ENCODE peak calls at places on chromosomes 6 and 20, in five cellular contexts. K, C, P, R and Y are unnamed samples.

GRCh38 chr6:88376759-88377387 is 210.7 kb upstream of the CNR1 start:
- DNase-seq in C (no peak), P (no peak), R (no peak), K (no peak), Y (no peak)

GRCh38 chr6:26598267-26598666 is 1.5 kb downstream of the ABT1 start:
- DNase-seq in R (no peak), C (peak), P (no peak), K (no peak), Y (no peak)

GRCh38 chr6:100465701-100466409 is 1.1 kb upstream of the SIM1 start:
- DNase-seq in K (no peak), C (no peak), P (no peak), R (no peak), Y (no peak)

GRCh38 chr20:661474-662288 is 8.7 kb upstream of the SRXN1 start:
- DNase-seq in C (no peak), K (no peak), R (no peak), P (no peak), Y (no peak)

GRCh38 chr6:34984416-34984815 is 95.4 kb downstream of the ANKS1A start:
- DNase-seq in K (no peak), P (no peak), C (no peak), R (no peak), Y (no peak)

GRCh38 chr20:11178946-11179654 is 505.3 kb upstream of the JAG1 start:
- DNase-seq in C (no peak), P (no peak), R (no peak), K (no peak), Y (no peak)

GRCh38 chr6:110946498-110946897 is 12.0 kb upstream of the GTF3C6 start:
- DNase-seq in P (no peak), C (no peak), R (no peak), K (no peak), Y (no peak)

GRCh38 chr6:45428734-45429133 is 51.0 kb upstream of the SUPT3H start:
- DNase-seq in P (no peak), K (no peak), C (no peak), R (no peak), Y (no peak)

GRCh38 chr6:43963203-43963602 is 164.0 kb downstream of the MRPL14 start:
- DNase-seq in K (no peak), P (peak), R (no peak), C (no peak), Y (no peak)

GRCh38 chr20:62937353-62938104 is 418 bp upstream of the GID8 start:
- DNase-seq in P (peak), C (peak), R (peak), K (peak), Y (peak)

GRCh38 chr20:49595811-49596545 is 28.0 kb upstream of the PTGIS start:
- DNase-seq in K (no peak), R (no peak), C (no peak), P (no peak), Y (no peak)

GRCh38 chr20:41173791-41174341 is 36.5 kb downstream of the PLCG1 start:
- DNase-seq in C (no peak), K (no peak), P (peak), R (no peak), Y (no peak)

GRCh38 chr6:122770835-122771601 is 8.5 kb upstream of the FABP7 start:
- DNase-seq in K (no peak), P (no peak), C (no peak), R (no peak), Y (no peak)

GRCh38 chr6:153511896-153512496 is 380.9 kb upstream of the RGS17 start:
- DNase-seq in K (no peak), P (no peak), C (no peak), R (peak), Y (no peak)
- TF ChIP-seq CTCF in K (peak), P (peak), C (peak), R (peak), Y (no peak)

DNA sequence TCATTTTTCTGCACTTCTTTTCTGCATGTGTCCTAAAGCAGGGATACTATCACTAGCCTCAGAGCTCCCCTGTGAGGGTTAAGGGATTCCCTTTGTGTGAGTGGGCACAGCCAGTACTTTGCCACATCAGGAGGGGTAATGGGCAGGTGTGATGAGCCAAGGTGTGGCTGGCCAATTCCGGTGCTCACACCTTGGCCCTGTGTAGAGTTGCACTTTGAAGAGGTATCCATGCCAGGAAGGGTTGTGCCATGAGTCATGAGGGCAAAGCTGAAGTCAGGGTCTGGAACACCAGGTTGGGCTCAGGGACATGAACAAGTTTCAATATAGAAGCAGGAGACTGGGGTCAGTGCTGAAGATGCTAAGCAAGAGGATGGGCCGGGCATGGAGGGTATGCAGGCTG is 125.8 kb upstream of the RREB1 start:
- DNase-seq in R (no peak), C (no peak), K (no peak), P (no peak), Y (no peak)
- TF ChIP-seq CTCF in R (no peak), C (no peak), K (no peak), P (no peak), Y (no peak)

GRCh38 chr20:52800734-52801627 is 171.2 kb upstream of the TSHZ2 start:
- DNase-seq in K (no peak), R (no peak), P (no peak), C (no peak), Y (no peak)

GRCh38 chr20:52794853-52795252 is 177.3 kb upstream of the TSHZ2 start:
- DNase-seq in P (no peak), K (no peak), R (no peak), C (no peak), Y (no peak)

GRCh38 chr20:52801628-52802006 is 170.5 kb upstream of the TSHZ2 start:
- DNase-seq in P (no peak), R (no peak), C (no peak), K (no peak), Y (no peak)

GRCh38 chr20:52799130-52799529 is 173.0 kb upstream of the TSHZ2 start:
- DNase-seq in P (no peak), K (no peak), C (no peak), R (no peak), Y (no peak)

GRCh38 chr20:52798124-52798523 is 174.0 kb upstream of the TSHZ2 start:
- DNase-seq in R (no peak), K (no peak), C (no peak), P (no peak), Y (no peak)
- TF ChIP-seq CTCF in R (no peak), K (no peak), C (no peak), P (no peak), Y (no peak)

DNA sequence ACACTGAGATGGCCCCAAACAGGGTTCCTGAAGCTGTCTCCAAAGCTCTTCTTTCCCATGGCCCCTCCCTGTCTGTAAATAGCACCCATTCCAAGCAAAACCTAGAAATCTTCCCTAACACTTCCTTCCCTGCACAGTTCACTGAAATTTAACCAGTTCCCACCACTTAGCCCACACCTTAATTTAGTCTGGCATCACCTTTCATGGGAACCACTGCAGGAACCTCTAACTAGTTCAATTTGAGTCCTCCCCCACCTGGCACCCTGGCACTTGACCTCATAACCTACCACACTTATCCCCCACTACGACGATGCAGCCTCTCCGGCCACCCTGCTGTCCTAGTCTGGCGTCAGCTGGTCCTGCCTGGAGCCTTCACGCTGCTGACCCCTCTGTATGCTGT is 278.7 kb downstream of the GMDS start:
- DNase-seq in K (no peak), C (no peak), R (no peak), P (no peak), Y (no peak)
- TF ChIP-seq CTCF in K (no peak), C (no peak), R (no peak), P (no peak), Y (no peak)

GRCh38 chr6:140538926-140539325 is 1164.5 kb upstream of the CITED2 start:
- DNase-seq in R (no peak), P (no peak), C (no peak), K (no peak), Y (no peak)
- TF ChIP-seq CTCF in R (no peak), P (no peak), C (no peak), K (no peak), Y (no peak)

GRCh38 chr6:17472653-17473183 is 79.3 kb downstream of the CAP2 start:
- DNase-seq in K (no peak), P (no peak), R (no peak), C (no peak), Y (no peak)

GRCh38 chr6:17470953-17471335 is 77.5 kb downstream of the CAP2 start:
- DNase-seq in R (no peak), P (no peak), K (no peak), C (no peak), Y (no peak)

GRCh38 chr6:17466707-17467106 is 73.3 kb downstream of the CAP2 start:
- DNase-seq in P (no peak), R (no peak), C (no peak), K (no peak), Y (no peak)

GRCh38 chr6:17470209-17470952 is 77.0 kb downstream of the CAP2 start:
- DNase-seq in R (no peak), C (no peak), K (no peak), P (no peak), Y (no peak)

GRCh38 chr6:17469006-17469972 is 75.9 kb downstream of the CAP2 start:
- DNase-seq in P (no peak), C (no peak), R (no peak), K (no peak), Y (no peak)
- TF ChIP-seq CTCF in P (no peak), C (peak), R (peak), K (no peak), Y (no peak)

DNA sequence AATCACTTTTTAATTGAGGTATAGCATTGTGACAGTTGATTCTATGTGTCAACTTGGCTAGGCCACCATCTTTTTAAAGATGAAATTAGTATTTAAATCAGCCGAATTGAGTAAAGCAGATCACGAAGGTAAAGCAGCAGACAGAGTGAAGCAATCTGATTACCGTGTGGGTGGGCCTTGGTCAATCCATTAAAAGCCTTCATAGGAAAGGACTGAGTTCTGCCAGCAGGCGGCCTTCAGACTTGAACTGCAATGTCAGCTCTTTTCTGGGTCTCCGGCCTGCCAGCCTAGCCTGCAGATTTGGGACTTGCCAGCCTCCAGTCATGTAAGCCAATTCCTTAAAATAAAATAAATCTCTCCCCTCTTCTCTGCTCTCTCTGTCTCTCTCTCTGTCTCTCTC is 22.4 kb upstream of the TGM2 start:
- DNase-seq in C (no peak), R (no peak), P (no peak), K (no peak), Y (no peak)
- TF ChIP-seq CTCF in C (no peak), R (no peak), P (no peak), K (no peak), Y (no peak)